ENCODE peak calls at places on chromosomes 6 and 20, in five cellular contexts. E is thyroid gland, S is neuronal stem cell, B is adrenal gland, M is IMR-90. Y is an unnamed sample. For H3K4me1, the result is how much of the 10 kb centered on the place peaks cover.

GRCh38 chr6:1481326-1481725 is 92.0 kb downstream of the FOXF2 start:
- DNase-seq in E (no peak), S (no peak), B (no peak), M (peak), Y (no peak)

GRCh38 chr6:16286151-16286522 is 47.8 kb downstream of the GMPR start:
- DNase-seq in E (peak), S (peak), B (no peak), M (peak), Y (no peak)

GRCh38 chr20:17992847-17993508 is 24.2 kb downstream of the MGME1 start:
- DNase-seq in E (no peak), S (no peak), B (no peak), M (peak), Y (no peak)

GRCh38 chr6:89388846-89389245 is 23.2 kb downstream of the RRAGD start:
- DNase-seq in E (no peak), S (no peak), B (no peak), M (no peak), Y (no peak)

GRCh38 chr6:108555399-108556052 is 5.2 kb upstream of the FOXO3 start:
- DNase-seq in E (no peak), S (no peak), B (no peak), M (no peak), Y (no peak)

GRCh38 chr6:7998103-7998725 is 66.0 kb downstream of the BLOC1S5 start:
- DNase-seq in E (no peak), S (no peak), B (no peak), M (peak), Y (no peak)

GRCh38 chr20:19890358-19891117 is 126.6 kb upstream of the NAA20 start:
- DNase-seq in E (no peak), S (no peak), B (no peak), M (no peak), Y (peak)

GRCh38 chr20:16158090-16158975 is 414.9 kb downstream of the KIF16B start:
- DNase-seq in E (no peak), S (no peak), B (no peak), M (no peak), Y (no peak)

GRCh38 chr6:118252474-118252873 is 295.6 kb upstream of the PLN start:
- DNase-seq in E (no peak), S (no peak), B (no peak), M (no peak), Y (no peak)

GRCh38 chr6:41286544-41287346 is at the start of gene TREM1:
- DNase-seq in E (no peak), S (no peak), B (peak), M (peak), Y (no peak)

GRCh38 chr20:6533828-6534388 is 233.6 kb upstream of the BMP2 start:
- DNase-seq in E (peak), S (no peak), B (no peak), M (peak), Y (peak)

GRCh38 chr6:151175924-151176445 is 63.8 kb upstream of the AKAP12 start:
- DNase-seq in E (no peak), S (no peak), B (no peak), M (no peak), Y (no peak)

DNA sequence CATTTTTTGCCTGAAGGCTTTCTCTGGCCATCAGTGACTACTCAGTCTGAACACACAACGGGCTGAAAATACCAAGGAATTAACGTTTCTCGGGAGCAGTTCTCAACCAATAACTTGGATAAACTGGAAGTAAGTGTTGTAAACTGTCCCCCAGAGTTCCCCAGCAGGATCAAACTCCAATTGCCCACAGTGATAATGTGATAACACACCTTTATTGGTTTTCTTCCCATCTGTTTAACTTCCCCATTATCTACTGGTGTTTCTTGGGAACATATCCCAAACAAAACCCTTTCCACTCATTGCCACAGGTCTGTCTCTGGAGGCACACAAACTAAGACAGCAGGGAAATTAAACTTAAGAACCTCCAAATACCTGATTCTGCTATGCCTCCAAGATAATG is 21.8 kb upstream of the FAM135A start:
- DNase-seq in E (no peak), S (no peak), B (no peak), M (no peak), Y (no peak)
- H3K4me1 ChIP-seq in E (under half), S (under half), B (under half), M (under half), Y (under half)

GRCh38 chr6:42367353-42368011 is 84.2 kb downstream of the TRERF1 start:
- DNase-seq in E (no peak), S (no peak), B (no peak), M (peak), Y (no peak)
- H3K4me3 ChIP-seq in E (no peak), S (no peak), B (no peak), M (no peak), Y (no peak)

GRCh38 chr20:33835773-33836172 is 24.6 kb downstream of the CHMP4B start:
- DNase-seq in E (no peak), S (no peak), B (no peak), M (no peak), Y (no peak)
- H3K4me1 ChIP-seq in E (under half), S (under half), B (under half), M (under half), Y (half or more)

GRCh38 chr6:132527791-132528190 is 10.3 kb upstream of the TAAR9 start:
- DNase-seq in E (no peak), S (no peak), B (no peak), M (peak), Y (no peak)

GRCh38 chr6:132526461-132526860 is 11.6 kb upstream of the TAAR9 start:
- DNase-seq in E (no peak), S (no peak), B (no peak), M (no peak), Y (no peak)

GRCh38 chr6:132524639-132525038 is 11.7 kb upstream of the STX7 start:
- DNase-seq in E (no peak), S (no peak), B (no peak), M (no peak), Y (no peak)

GRCh38 chr6:132525866-132526265 is 12.2 kb upstream of the TAAR9 start:
- DNase-seq in E (no peak), S (peak), B (no peak), M (no peak), Y (no peak)

GRCh38 chr6:132530293-132530974 is 7.6 kb upstream of the TAAR9 start:
- DNase-seq in E (peak), S (peak), B (peak), M (peak), Y (peak)
- H3K4me3 ChIP-seq in E (no peak), S (no peak), B (no peak), M (no peak), Y (no peak)

GRCh38 chr20:46990017-46990810 is 95.6 kb downstream of the EYA2 start:
- DNase-seq in E (peak), S (peak), B (no peak), M (no peak), Y (peak)
- H3K4me1 ChIP-seq in E (under half), S (under half), B (under half), M (under half), Y (under half)

Y was measured in mucosa of descending colon.